ENCODE peak calls at places on chromosome 7, in six cellular contexts. I, O, E, C, W and Q are unnamed samples.

GRCh38 chr7:27917774-27918314 is 177.9 kb downstream of the TAX1BP1 start:
- DNase-seq in I (peak; percentile 43), W (peak; percentile 70), E (no peak), O (no peak), C (no peak), Q (no peak)

GRCh38 chr7:38160003-38160571 is 18.0 kb upstream of the STARD3NL start:
- DNase-seq in O (no peak), W (no peak), C (no peak), I (no peak), E (no peak), Q (no peak)

GRCh38 chr7:121873795-121874194 is 834 bp downstream of the PTPRZ1 start:
- DNase-seq in O (no peak), E (no peak), I (no peak), W (peak; percentile 4), C (no peak), Q (no peak)

GRCh38 chr7:111531993-111532392 is 30.3 kb downstream of the IMMP2L start:
- DNase-seq in W (peak; percentile 48), O (no peak), E (no peak), I (no peak), C (no peak), Q (no peak)

GRCh38 chr7:135441791-135442190 is 68.1 kb downstream of the CNOT4 start:
- DNase-seq in W (peak; percentile 58), O (no peak), C (no peak), I (peak; percentile 56), E (no peak), Q (no peak)

GRCh38 chr7:93414574-93414973 is 159.9 kb downstream of the CALCR start:
- DNase-seq in O (no peak), C (no peak), I (no peak), E (no peak), W (no peak), Q (no peak)

GRCh38 chr7:90825779-90826178 is 229.7 kb downstream of the CDK14 start:
- DNase-seq in O (no peak), E (no peak), I (no peak), W (peak; percentile 83), C (no peak), Q (no peak)

GRCh38 chr7:20541615-20542349 is 73.7 kb upstream of the ABCB5 start:
- DNase-seq in C (no peak), W (no peak), I (no peak), E (no peak), O (no peak), Q (no peak)

GRCh38 chr7:114830952-114831351 is 90.9 kb upstream of the MDFIC start:
- DNase-seq in W (no peak), E (no peak), C (no peak), I (no peak), O (no peak), Q (no peak)

GRCh38 chr7:137592232-137592896 is 248.8 kb upstream of the PTN start:
- DNase-seq in W (peak; percentile 87), E (peak; percentile 56), C (peak; percentile 56), O (no peak), I (peak; percentile 67), Q (peak; percentile 56)

GRCh38 chr7:133429371-133429770 is 176.5 kb downstream of the EXOC4 start:
- DNase-seq in E (no peak), W (peak; percentile 38), O (no peak), I (no peak), C (no peak), Q (no peak)

GRCh38 chr7:116169060-116169459 is 41.3 kb upstream of the TES start:
- DNase-seq in I (peak; percentile 85), E (no peak), C (no peak), W (peak; percentile 74), O (no peak), Q (no peak)

GRCh38 chr7:128217972-128218652 is 23.0 kb upstream of the LEP start:
- DNase-seq in I (peak; percentile 23), E (no peak), W (peak; percentile 18), C (no peak), O (no peak), Q (no peak)

GRCh38 chr7:73358590-73359275 is 30.8 kb downstream of the FKBP6 start:
- DNase-seq in I (no peak), O (no peak), C (no peak), W (no peak), E (peak; percentile 35), Q (no peak)

GRCh38 chr7:45708046-45708950 is 134.1 kb downstream of the ADCY1 start:
- DNase-seq in I (no peak), E (no peak), O (no peak), W (no peak), C (no peak), Q (no peak)

GRCh38 chr7:110853263-110853662 is 237.7 kb upstream of the LRRN3 start:
- DNase-seq in O (no peak), E (no peak), C (no peak), I (no peak), W (no peak), Q (no peak)